ENCODE peak calls at places on chromosomes 12 and 14, in six cellular contexts. One of them, this sample, is unnamed.
A peak's percentile ranks its signal among the peaks of the same experiment; 100 is the strongest.

GRCh38 chr12:5716221-5716620 is 228.8 kb downstream of the ANO2 start:
- DNase-seq in GM13976: no peak
- DNase-seq in AG09319: no peak
- DNase-seq in astrocyte of the cerebellum: no peak
- DNase-seq in cardiac muscle cell: no peak
- DNase-seq in mesothelial cell of epicardium: no peak
- DNase-seq in this sample: no peak

GRCh38 chr12:99284161-99284560 is 363.4 kb upstream of the GARIN6 start:
- DNase-seq in GM13976: no peak
- DNase-seq in AG09319: no peak
- DNase-seq in astrocyte of the cerebellum: no peak
- DNase-seq in cardiac muscle cell: no peak
- DNase-seq in mesothelial cell of epicardium: no peak
- DNase-seq in this sample: no peak

GRCh38 chr12:288687-289086 is 26.1 kb upstream of the SLC6A13 start:
- DNase-seq in GM13976: no peak
- DNase-seq in AG09319: peak; percentile 5
- DNase-seq in astrocyte of the cerebellum: peak; percentile 64
- DNase-seq in cardiac muscle cell: peak; percentile 55
- DNase-seq in mesothelial cell of epicardium: no peak
- DNase-seq in this sample: no peak

GRCh38 chr12:122870867-122871664 is 24.9 kb downstream of the VPS37B start:
- DNase-seq in GM13976: no peak
- DNase-seq in AG09319: no peak
- DNase-seq in astrocyte of the cerebellum: no peak
- DNase-seq in cardiac muscle cell: peak; percentile 77
- DNase-seq in mesothelial cell of epicardium: no peak
- DNase-seq in this sample: no peak

GRCh38 chr12:108335349-108336119 is 3.6 kb downstream of the CMKLR1 start:
- DNase-seq in GM13976: peak; percentile 66
- DNase-seq in AG09319: no peak
- DNase-seq in astrocyte of the cerebellum: no peak
- DNase-seq in cardiac muscle cell: no peak
- DNase-seq in mesothelial cell of epicardium: no peak
- DNase-seq in this sample: no peak

GRCh38 chr12:93366427-93366826 is 11.3 kb upstream of the NUDT4 start:
- DNase-seq in GM13976: no peak
- DNase-seq in AG09319: no peak
- DNase-seq in astrocyte of the cerebellum: no peak
- DNase-seq in cardiac muscle cell: no peak
- DNase-seq in mesothelial cell of epicardium: no peak
- DNase-seq in this sample: no peak

GRCh38 chr12:107396991-107397390 is 288.6 kb upstream of the PWP1 start:
- DNase-seq in GM13976: no peak
- DNase-seq in AG09319: no peak
- DNase-seq in astrocyte of the cerebellum: no peak
- DNase-seq in cardiac muscle cell: no peak
- DNase-seq in mesothelial cell of epicardium: no peak
- DNase-seq in this sample: no peak

GRCh38 chr12:88509347-88509746 is 70.9 kb downstream of the KITLG start:
- DNase-seq in GM13976: no peak
- DNase-seq in AG09319: no peak
- DNase-seq in astrocyte of the cerebellum: no peak
- DNase-seq in cardiac muscle cell: no peak
- DNase-seq in mesothelial cell of epicardium: no peak
- DNase-seq in this sample: no peak

DNA sequence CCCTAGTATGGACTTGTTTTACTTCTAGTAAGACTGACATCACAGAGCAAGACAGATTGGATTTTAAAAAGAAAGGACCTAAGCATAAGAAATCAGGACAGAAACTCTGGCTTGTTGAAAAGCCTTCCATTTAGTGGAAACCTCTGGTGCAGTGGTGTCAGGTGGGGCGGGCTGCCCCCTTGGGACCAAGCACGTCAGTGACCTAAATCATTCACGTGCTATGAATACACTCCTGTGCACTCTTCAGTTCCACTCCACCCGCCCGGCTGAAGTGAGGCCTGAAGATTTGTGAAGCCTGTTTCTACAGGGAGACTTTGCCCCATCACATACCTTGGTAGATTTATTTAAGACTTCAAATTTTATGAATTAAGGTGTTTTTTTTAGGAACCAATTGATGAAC is 58.2 kb upstream of the STRN3 start:
- DNase-seq in GM13976: peak; percentile 51
- DNase-seq in AG09319: no peak
- DNase-seq in astrocyte of the cerebellum: no peak
- DNase-seq in cardiac muscle cell: no peak
- DNase-seq in mesothelial cell of epicardium: no peak
- DNase-seq in this sample: no peak
- TF ChIP-seq CTCF in GM13976: no peak
- TF ChIP-seq CTCF in AG09319: no peak
- TF ChIP-seq CTCF in astrocyte of the cerebellum: no peak
- TF ChIP-seq CTCF in cardiac muscle cell: no peak
- TF ChIP-seq CTCF in mesothelial cell of epicardium: no peak
- TF ChIP-seq CTCF in this sample: no peak

GRCh38 chr14:103339561-103339960 is 5.5 kb downstream of the EIF5 start:
- DNase-seq in GM13976: no peak
- DNase-seq in AG09319: no peak
- DNase-seq in astrocyte of the cerebellum: no peak
- DNase-seq in cardiac muscle cell: no peak
- DNase-seq in mesothelial cell of epicardium: no peak
- DNase-seq in this sample: no peak

GRCh38 chr14:103336191-103336590 is 2.2 kb downstream of the EIF5 start:
- DNase-seq in GM13976: no peak
- DNase-seq in AG09319: no peak
- DNase-seq in astrocyte of the cerebellum: no peak
- DNase-seq in cardiac muscle cell: no peak
- DNase-seq in mesothelial cell of epicardium: no peak
- DNase-seq in this sample: no peak

GRCh38 chr14:103334644-103335603 is 887 bp downstream of the EIF5 start:
- DNase-seq in GM13976: peak; percentile 73
- DNase-seq in AG09319: peak; percentile 41
- DNase-seq in astrocyte of the cerebellum: peak; percentile 20
- DNase-seq in cardiac muscle cell: peak; percentile 68
- DNase-seq in mesothelial cell of epicardium: peak; percentile 45
- DNase-seq in this sample: peak; percentile 72

GRCh38 chr14:103340480-103341212 is 6.6 kb downstream of the EIF5 start:
- DNase-seq in GM13976: no peak
- DNase-seq in AG09319: no peak
- DNase-seq in astrocyte of the cerebellum: no peak
- DNase-seq in cardiac muscle cell: no peak
- DNase-seq in mesothelial cell of epicardium: no peak
- DNase-seq in this sample: no peak

GRCh38 chr14:103337794-103338193 is 3.8 kb downstream of the EIF5 start:
- DNase-seq in GM13976: no peak
- DNase-seq in AG09319: no peak
- DNase-seq in astrocyte of the cerebellum: no peak
- DNase-seq in cardiac muscle cell: no peak
- DNase-seq in mesothelial cell of epicardium: no peak
- DNase-seq in this sample: no peak
- TF ChIP-seq CTCF in GM13976: no peak
- TF ChIP-seq CTCF in AG09319: no peak
- TF ChIP-seq CTCF in astrocyte of the cerebellum: no peak
- TF ChIP-seq CTCF in cardiac muscle cell: no peak
- TF ChIP-seq CTCF in mesothelial cell of epicardium: no peak
- TF ChIP-seq CTCF in this sample: no peak

DNA sequence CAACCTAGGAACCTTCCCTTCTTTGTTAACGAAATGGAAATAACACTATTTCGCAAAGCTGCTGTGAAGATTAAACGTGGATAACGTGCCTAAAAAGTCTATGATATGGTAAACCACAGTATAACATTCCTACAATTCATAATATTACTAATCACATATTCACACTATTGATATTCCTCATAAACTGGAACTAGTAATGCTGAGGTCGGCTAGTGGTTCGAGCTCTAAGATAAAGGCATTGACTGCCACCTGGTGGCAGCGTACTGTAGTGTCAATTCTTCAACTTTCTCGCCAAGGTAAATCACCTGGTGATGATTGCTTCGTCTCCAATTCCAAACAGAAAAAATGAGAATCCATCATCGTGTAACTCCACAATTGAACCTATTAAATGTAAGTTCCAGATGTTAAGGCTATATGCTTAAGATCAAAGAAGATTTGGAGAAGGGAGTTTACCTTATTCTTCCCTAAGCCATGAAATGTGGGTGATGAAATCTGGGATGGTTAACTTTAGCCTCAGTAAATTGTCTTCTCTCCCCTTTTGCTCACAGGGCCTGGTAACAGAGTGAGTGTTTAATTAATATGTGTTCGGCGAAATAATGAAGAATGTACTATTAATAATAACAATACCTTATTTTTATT is 197.5 kb upstream of the TMEM132C start:
- DNase-seq in GM13976: peak; percentile 47
- DNase-seq in AG09319: no peak
- DNase-seq in astrocyte of the cerebellum: peak; percentile 56
- DNase-seq in cardiac muscle cell: peak; percentile 26
- DNase-seq in mesothelial cell of epicardium: no peak
- DNase-seq in this sample: peak; percentile 41
- TF ChIP-seq CTCF in GM13976: peak; percentile 52
- TF ChIP-seq CTCF in AG09319: peak; percentile 69
- TF ChIP-seq CTCF in astrocyte of the cerebellum: peak; percentile 75
- TF ChIP-seq CTCF in cardiac muscle cell: peak; percentile 49
- TF ChIP-seq CTCF in mesothelial cell of epicardium: peak; percentile 88
- TF ChIP-seq CTCF in this sample: no peak

GRCh38 chr12:4320287-4320858 is 640 bp upstream of the TIGAR start:
- DNase-seq in GM13976: no peak
- DNase-seq in AG09319: no peak
- DNase-seq in astrocyte of the cerebellum: no peak
- DNase-seq in cardiac muscle cell: no peak
- DNase-seq in mesothelial cell of epicardium: no peak
- DNase-seq in this sample: no peak

GRCh38 chr12:4323400-4323799 is 2.4 kb downstream of the TIGAR start:
- DNase-seq in GM13976: no peak
- DNase-seq in AG09319: no peak
- DNase-seq in astrocyte of the cerebellum: no peak
- DNase-seq in cardiac muscle cell: no peak
- DNase-seq in mesothelial cell of epicardium: no peak
- DNase-seq in this sample: no peak

GRCh38 chr12:4322789-4323188 is 1.8 kb downstream of the TIGAR start:
- DNase-seq in GM13976: no peak
- DNase-seq in AG09319: no peak
- DNase-seq in astrocyte of the cerebellum: no peak
- DNase-seq in cardiac muscle cell: no peak
- DNase-seq in mesothelial cell of epicardium: no peak
- DNase-seq in this sample: no peak

GRCh38 chr12:4324366-4324765 is 3.4 kb downstream of the TIGAR start:
- DNase-seq in GM13976: no peak
- DNase-seq in AG09319: no peak
- DNase-seq in astrocyte of the cerebellum: no peak
- DNase-seq in cardiac muscle cell: no peak
- DNase-seq in mesothelial cell of epicardium: no peak
- DNase-seq in this sample: no peak

GRCh38 chr12:4320859-4321701 is at the start of gene TIGAR:
- DNase-seq in GM13976: peak; percentile 99
- DNase-seq in AG09319: peak; percentile 75
- DNase-seq in astrocyte of the cerebellum: peak; percentile 77
- DNase-seq in cardiac muscle cell: peak; percentile 97
- DNase-seq in mesothelial cell of epicardium: peak; percentile 94
- DNase-seq in this sample: peak; percentile 94
- TF ChIP-seq CTCF in GM13976: no peak
- TF ChIP-seq CTCF in AG09319: no peak
- TF ChIP-seq CTCF in astrocyte of the cerebellum: no peak
- TF ChIP-seq CTCF in cardiac muscle cell: no peak
- TF ChIP-seq CTCF in mesothelial cell of epicardium: no peak
- TF ChIP-seq CTCF in this sample: no peak

DNA sequence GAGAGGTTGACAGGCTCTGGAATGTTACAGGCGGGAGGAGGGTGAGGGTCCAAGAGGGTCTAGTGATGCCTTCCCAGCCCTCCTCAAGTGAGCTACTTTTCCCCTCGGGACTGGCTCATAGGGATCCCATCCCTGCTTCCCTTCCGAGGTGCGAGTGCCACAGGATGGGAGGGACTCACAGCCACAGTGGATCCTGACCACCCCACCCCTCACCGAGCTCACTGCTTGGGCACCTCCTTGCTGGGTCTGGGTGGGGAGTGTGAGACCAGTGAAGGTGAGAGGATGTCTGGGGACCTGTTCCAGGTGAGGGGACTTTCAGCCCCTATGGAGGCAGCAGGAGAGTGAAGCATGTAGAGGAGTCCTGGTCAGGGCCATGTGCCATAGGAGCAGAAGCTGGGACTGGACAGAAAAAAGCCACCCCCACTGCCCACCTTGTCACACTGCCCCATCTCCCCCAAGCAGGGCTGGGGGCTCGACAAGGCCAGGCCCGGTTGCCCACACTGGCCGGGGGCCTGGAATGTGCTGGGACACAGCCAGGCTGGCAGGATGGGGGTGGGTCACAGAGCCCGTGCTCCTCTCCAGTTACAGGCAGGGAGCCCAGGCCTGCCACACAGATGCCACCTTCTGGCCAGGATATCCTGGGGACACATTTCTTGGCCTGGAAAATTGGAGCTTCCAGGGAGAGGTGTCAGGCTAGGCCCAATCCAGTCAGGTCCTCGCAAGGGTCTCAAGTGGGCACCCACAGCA is 1.7 kb upstream of the TNS2 start:
- DNase-seq in GM13976: no peak
- DNase-seq in AG09319: no peak
- DNase-seq in astrocyte of the cerebellum: no peak
- DNase-seq in cardiac muscle cell: no peak
- DNase-seq in mesothelial cell of epicardium: no peak
- DNase-seq in this sample: peak; percentile 65
- TF ChIP-seq CTCF in GM13976: no peak
- TF ChIP-seq CTCF in AG09319: no peak
- TF ChIP-seq CTCF in astrocyte of the cerebellum: no peak
- TF ChIP-seq CTCF in cardiac muscle cell: no peak
- TF ChIP-seq CTCF in mesothelial cell of epicardium: no peak
- TF ChIP-seq CTCF in this sample: no peak

GRCh38 chr12:55739025-55739378 is 3.9 kb upstream of the GDF11 start:
- DNase-seq in GM13976: no peak
- DNase-seq in AG09319: no peak
- DNase-seq in astrocyte of the cerebellum: no peak
- DNase-seq in cardiac muscle cell: no peak
- DNase-seq in mesothelial cell of epicardium: no peak
- DNase-seq in this sample: no peak
- TF ChIP-seq CTCF in GM13976: no peak
- TF ChIP-seq CTCF in AG09319: no peak
- TF ChIP-seq CTCF in astrocyte of the cerebellum: no peak
- TF ChIP-seq CTCF in cardiac muscle cell: no peak
- TF ChIP-seq CTCF in mesothelial cell of epicardium: peak; percentile 11
- TF ChIP-seq CTCF in this sample: no peak